ENCODE peak calls at places on chromosomes 6 and 20, in five cellular contexts. C is cardiac muscle cell; Q is GM12878; Z is uterus; D is effector memory CD4-positive, alpha-beta T cell. H is an unnamed sample.

GRCh38 chr20:10671221-10671849 is 2.5 kb downstream of the JAG1 start:
- DNase-seq in D (no peak), Q (peak; percentile 69), C (peak; percentile 95), Z (peak; percentile 93), H (peak; percentile 92)

GRCh38 chr6:104768906-104769305 is 90.8 kb downstream of the HACE1 start:
- DNase-seq in D (no peak), Z (no peak), C (no peak), Q (no peak), H (no peak)

GRCh38 chr6:125188037-125188436 is 34.5 kb downstream of the TPD52L1 start:
- DNase-seq in Q (no peak), D (no peak), Z (no peak), C (peak; percentile 63), H (no peak)

GRCh38 chr6:54892831-54893230 is 46.3 kb downstream of the FAM83B start:
- DNase-seq in D (no peak), Q (no peak), Z (no peak), C (peak; percentile 38), H (no peak)

GRCh38 chr6:74932214-74932923 is 273.5 kb downstream of the COL12A1 start:
- DNase-seq in Z (no peak), D (no peak), C (peak; percentile 18), Q (no peak), H (no peak)

GRCh38 chr6:31609519-31610406 is 5.3 kb upstream of the AIF1 start:
- DNase-seq in C (peak; percentile 56), D (no peak), Z (no peak), Q (no peak), H (no peak)

GRCh38 chr6:157235600-157236039 is 87.7 kb downstream of the TMEM242 start:
- DNase-seq in D (peak; percentile 32), C (peak; percentile 67), Z (peak; percentile 73), Q (no peak), H (peak; percentile 84)

GRCh38 chr20:36549942-36550796 is 8.8 kb downstream of the MYL9 start:
- DNase-seq in Q (no peak), Z (peak; percentile 41), C (peak; percentile 25), D (no peak), H (no peak)

GRCh38 chr20:47544852-47545251 is 43.2 kb downstream of the NCOA3 start:
- DNase-seq in D (no peak), Z (no peak), Q (no peak), C (peak; percentile 30), H (no peak)

GRCh38 chr20:43040427-43040826 is 149.3 kb downstream of the PTPRT start:
- DNase-seq in Q (no peak), C (no peak), D (no peak), Z (no peak), H (no peak)

GRCh38 chr20:59817406-59817805 is 116.0 kb downstream of the SYCP2 start:
- DNase-seq in C (no peak), D (no peak), Z (no peak), Q (no peak), H (no peak)

GRCh38 chr6:4776493-4776966 is 326 bp downstream of the CDYL start:
- DNase-seq in Z (peak; percentile 39), D (peak; percentile 13), C (no peak), Q (no peak), H (peak; percentile 84)

GRCh38 chr6:44332585-44332984 is 9.9 kb upstream of the SPATS1 start:
- DNase-seq in Q (no peak), Z (no peak), D (no peak), C (no peak), H (no peak)

GRCh38 chr6:38143191-38144154 is 323.9 kb downstream of the ZFAND3 start:
- DNase-seq in D (no peak), Z (no peak), Q (no peak), C (no peak), H (no peak)

GRCh38 chr20:62900052-62900691 is 26.1 kb downstream of the DIDO1 start:
- DNase-seq in D (peak; percentile 65), Q (no peak), Z (peak; percentile 79), C (peak; percentile 85), H (peak; percentile 87)

DNA sequence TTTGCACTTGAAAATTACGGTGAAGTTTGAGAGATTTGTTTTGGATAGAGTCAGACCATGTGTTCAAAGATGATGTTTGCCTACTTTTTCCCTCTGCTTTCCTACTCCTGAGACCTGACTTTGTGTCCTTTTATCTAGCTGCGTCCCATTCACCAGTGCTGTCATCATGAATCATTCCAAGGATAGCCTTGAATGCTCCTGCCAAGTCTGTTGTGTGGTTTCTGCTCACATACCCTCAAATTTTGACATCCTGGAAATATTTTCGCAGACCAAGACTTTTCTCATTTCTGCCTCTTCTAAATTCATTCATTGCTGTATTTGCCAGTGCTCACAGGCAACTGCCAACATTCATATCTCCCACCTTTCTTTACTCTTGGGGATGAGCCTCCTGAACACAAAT is 175.9 kb upstream of the SCGN start:
- DNase-seq in D (no peak), Z (no peak), C (peak; percentile 62), Q (no peak), H (no peak)
- H3K27ac ChIP-seq in D (no peak overlapping the region), Z (no peak overlapping the region), C (no peak overlapping the region), Q (no peak overlapping the region), H (no peak overlapping the region)

DNA sequence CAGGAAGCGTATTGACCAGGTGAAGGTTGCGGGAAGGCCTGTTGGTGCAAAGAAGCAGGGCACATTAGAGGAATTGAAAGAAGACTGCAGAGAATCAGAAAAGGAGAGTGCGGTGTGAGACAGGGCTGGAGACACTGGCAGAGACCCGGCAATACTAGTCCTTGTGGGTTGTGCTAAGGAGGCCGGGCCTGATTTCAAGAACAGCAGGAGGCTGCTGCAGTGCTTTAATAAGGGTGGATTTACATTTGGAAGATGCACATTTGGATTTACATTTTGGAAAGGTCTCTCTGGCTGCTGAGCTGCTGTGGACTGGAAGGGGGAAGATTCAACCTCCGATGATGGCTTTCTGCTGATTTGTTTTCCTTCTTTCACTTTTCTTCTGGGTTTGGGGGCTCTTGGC is 167.8 kb downstream of the SLC24A3 start:
- DNase-seq in Q (no peak), C (no peak), D (no peak), Z (no peak), H (no peak)
- H3K4me1 ChIP-seq in Q (no peaks in the 10 kb centered on the region), C (no peaks in the 10 kb centered on the region), D (no peaks in the 10 kb centered on the region), Z (no peaks in the 10 kb centered on the region), H (peaks cover 5% of the 10 kb centered on the region)

GRCh38 chr20:54132612-54133433 is 41.0 kb downstream of the CYP24A1 start:
- DNase-seq in C (peak; percentile 98), D (no peak), Z (peak; percentile 71), Q (no peak), H (no peak)
- H3K27ac ChIP-seq in C (no peak overlapping the region), D (no peak overlapping the region), Z (peak overlapping the region; percentile 56), Q (no peak overlapping the region), H (no peak overlapping the region)

GRCh38 chr20:50913976-50914375 is 17.3 kb downstream of the ADNP start:
- DNase-seq in Z (no peak), Q (no peak), D (no peak), C (peak; percentile 82), H (no peak)
- H3K4me1 ChIP-seq in Z (peaks cover 12% of the 10 kb centered on the region), Q (peaks cover 76% of the 10 kb centered on the region), D (peaks cover 15% of the 10 kb centered on the region), C (peaks cover 47% of the 10 kb centered on the region), H (peaks cover 3% of the 10 kb centered on the region)

DNA sequence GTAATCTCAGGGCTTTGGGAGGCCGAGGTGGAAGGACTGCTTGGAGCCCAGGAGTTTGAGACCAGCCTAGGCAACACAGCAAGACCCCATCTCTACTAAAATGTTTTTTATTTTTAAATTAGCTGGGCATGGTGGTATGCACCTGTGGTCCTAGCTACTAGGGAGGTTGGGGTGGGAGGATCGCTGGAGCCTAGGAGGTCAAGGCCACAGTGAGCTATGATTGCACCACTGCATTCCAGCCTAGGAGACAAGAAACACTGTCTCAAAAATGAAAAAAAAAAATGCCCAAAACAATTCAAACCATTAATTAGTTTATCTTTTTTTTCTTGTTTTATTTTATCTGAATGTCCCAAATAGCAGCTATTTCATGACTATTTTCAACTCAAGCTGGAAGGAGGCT is 85.8 kb downstream of the GMPR start:
- DNase-seq in Q (no peak), C (no peak), Z (no peak), D (no peak), H (no peak)
- H3K27ac ChIP-seq in Q (no peak overlapping the region), C (no peak overlapping the region), Z (no peak overlapping the region), D (peak overlapping the region; percentile 89), H (no peak overlapping the region)

GRCh38 chr20:40294747-40295146 is 394.3 kb downstream of the MAFB start:
- DNase-seq in D (no peak), Q (no peak), Z (no peak), C (no peak), H (no peak)

GRCh38 chr20:40293740-40294139 is 395.3 kb downstream of the MAFB start:
- DNase-seq in Z (peak; percentile 33), D (no peak), C (peak; percentile 48), Q (no peak), H (peak; percentile 45)

GRCh38 chr20:40291483-40291882 is 397.6 kb downstream of the MAFB start:
- DNase-seq in Z (no peak), D (no peak), Q (no peak), C (no peak), H (no peak)

GRCh38 chr20:40294175-40294574 is 394.9 kb downstream of the MAFB start:
- DNase-seq in Z (no peak), C (no peak), Q (no peak), D (no peak), H (no peak)
- H3K4me1 ChIP-seq in Z (no peaks in the 10 kb centered on the region), C (no peaks in the 10 kb centered on the region), Q (no peaks in the 10 kb centered on the region), D (no peaks in the 10 kb centered on the region), H (peaks cover 10% of the 10 kb centered on the region)

GRCh38 chr20:41136336-41136694 is 1.0 kb upstream of the PLCG1 start:
- DNase-seq in C (no peak), Q (no peak), Z (no peak), D (no peak), H (no peak)

GRCh38 chr20:41133709-41134361 is 3.5 kb upstream of the PLCG1 start:
- DNase-seq in Z (no peak), C (no peak), Q (peak; percentile 94), D (peak; percentile 40), H (no peak)

GRCh38 chr20:41135888-41136243 is 1.5 kb upstream of the PLCG1 start:
- DNase-seq in C (no peak), Z (no peak), Q (no peak), D (no peak), H (no peak)

GRCh38 chr20:41135187-41135887 is 2.0 kb upstream of the PLCG1 start:
- DNase-seq in C (peak; percentile 42), D (peak; percentile 42), Z (no peak), Q (no peak), H (no peak)

DNA sequence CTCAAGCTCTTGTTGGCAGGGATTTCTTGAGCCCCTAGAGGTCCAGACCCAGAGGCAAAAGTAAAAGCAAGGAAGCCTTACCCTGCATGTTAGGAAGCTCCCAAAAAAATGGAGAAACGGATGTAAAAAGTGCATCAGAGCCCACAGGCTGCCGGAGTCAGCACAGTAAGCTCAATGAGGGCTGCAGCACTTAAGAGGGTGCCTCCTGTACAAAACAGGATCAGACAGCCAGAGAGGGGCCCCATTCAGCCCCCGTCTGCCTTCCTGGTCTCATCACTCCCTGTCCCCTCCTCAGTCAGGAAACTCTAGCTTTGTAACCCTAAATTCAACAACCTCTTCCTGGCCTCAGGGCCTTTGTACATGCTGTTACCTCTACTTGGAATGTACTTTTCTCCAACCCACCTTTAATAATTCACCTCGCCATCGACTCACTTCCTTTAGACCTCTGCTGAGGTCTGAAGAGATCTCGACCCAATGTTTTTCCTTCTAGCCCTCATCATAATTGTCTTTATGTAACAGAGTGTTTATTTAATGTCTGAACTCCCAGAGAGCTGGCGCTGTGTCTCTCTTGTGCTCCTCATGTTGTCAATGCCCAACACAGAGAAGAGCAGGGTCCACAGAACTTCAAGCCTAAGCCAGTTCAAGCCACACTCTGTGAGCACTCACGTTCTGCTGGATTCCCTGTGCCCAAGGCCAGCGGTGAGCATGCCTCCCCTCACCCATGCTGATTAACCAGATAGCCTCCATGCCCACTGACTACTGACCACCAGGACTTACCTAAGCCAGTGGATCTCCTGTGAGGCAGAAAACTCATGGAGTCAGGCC is 2.8 kb upstream of the PLCG1 start:
- DNase-seq in Q (no peak), Z (no peak), D (no peak), C (no peak), H (no peak)
- H3K27ac ChIP-seq in Q (peak overlapping the region; percentile 20), Z (no peak overlapping the region), D (no peak overlapping the region), C (no peak overlapping the region), H (no peak overlapping the region)

GRCh38 chr6:708237-708598 is 15.3 kb upstream of the EXOC2 start:
- DNase-seq in D (no peak), C (no peak), Z (no peak), Q (no peak), H (no peak)
- H3K4me1 ChIP-seq in D (peaks cover 5% of the 10 kb centered on the region), C (no peaks in the 10 kb centered on the region), Z (no peaks in the 10 kb centered on the region), Q (peaks cover 8% of the 10 kb centered on the region), H (no peaks in the 10 kb centered on the region)

H was measured in aorta.